ENCODE peak calls at places on chromosomes 11 and 22, in six cellular contexts. E is gastrocnemius medialis, J is K562, U is HFFc6, S is mesothelial cell of epicardium, P is heart right ventricle. H is an unnamed sample.

GRCh38 chr22:41096841-41097240 is 4.4 kb downstream of the EP300 start:
- DNase-seq in E (no peak), J (no peak), U (no peak), S (no peak), P (no peak), H (no peak)

GRCh38 chr22:35915477-35916013 is 113.1 kb downstream of the RBFOX2 start:
- DNase-seq in E (no peak), J (no peak), U (peak; percentile 57), S (no peak), P (no peak), H (no peak)

GRCh38 chr22:42418811-42419243 is 13.4 kb downstream of the NFAM1 start:
- DNase-seq in E (no peak), J (no peak), U (no peak), S (no peak), P (no peak), H (no peak)

GRCh38 chr11:6251990-6252473 is 7.6 kb upstream of the CCKBR start:
- DNase-seq in E (no peak), J (peak; percentile 22), U (no peak), S (no peak), P (no peak), H (no peak)

GRCh38 chr11:69383946-69384547 is 90.1 kb downstream of the MYEOV start:
- DNase-seq in E (no peak), J (no peak), U (no peak), S (peak; percentile 33), P (no peak), H (no peak)

GRCh38 chr11:83070878-83071640 is 638 bp downstream of the RAB30 start:
- DNase-seq in E (peak; percentile 54), J (no peak), U (no peak), S (peak; percentile 43), P (peak; percentile 66), H (no peak)

GRCh38 chr11:72773291-72773690 is 20.6 kb downstream of the STARD10 start:
- DNase-seq in E (peak; percentile 59), J (no peak), U (peak; percentile 86), S (no peak), P (peak; percentile 48), H (no peak)

GRCh38 chr22:48099671-48100070 is 1337.2 kb downstream of the TBC1D22A start:
- DNase-seq in E (no peak), J (no peak), U (no peak), S (peak; percentile 32), P (no peak), H (no peak)

GRCh38 chr11:75242722-75243600 is 2.4 kb downstream of the TPBGL start:
- DNase-seq in E (no peak), J (no peak), U (no peak), S (no peak), P (no peak), H (no peak)

GRCh38 chr11:69583068-69583467 is 57.9 kb upstream of the CCND1 start:
- DNase-seq in E (no peak), J (no peak), U (no peak), S (no peak), P (no peak), H (no peak)

GRCh38 chr22:39090426-39091064 is 6.5 kb upstream of the APOBEC3H start:
- DNase-seq in E (no peak), J (no peak), U (no peak), S (no peak), P (no peak), H (no peak)

GRCh38 chr11:19345848-19346681 is 105.3 kb upstream of the E2F8 start:
- DNase-seq in E (no peak), J (peak; percentile 19), U (no peak), S (peak; percentile 47), P (no peak), H (no peak)

GRCh38 chr11:130781906-130782305 is 134.4 kb downstream of the SNX19 start:
- DNase-seq in E (no peak), J (no peak), U (peak; percentile 79), S (no peak), P (no peak), H (no peak)

GRCh38 chr22:35539910-35540599 is 576 bp upstream of the RASD2 start:
- DNase-seq in E (peak; percentile 46), J (peak; percentile 94), U (no peak), S (peak; percentile 69), P (peak; percentile 55), H (no peak)

GRCh38 chr11:126410649-126411048 is 55.2 kb downstream of the ST3GAL4 start:
- DNase-seq in E (no peak), J (no peak), U (no peak), S (no peak), P (peak; percentile 51), H (no peak)

GRCh38 chr22:22897036-22897435 is 9.4 kb downstream of the IGLL5 start:
- DNase-seq in E (no peak), J (peak; percentile 61), U (no peak), S (no peak), P (no peak), H (no peak)

GRCh38 chr22:38751422-38752346 is 4.1 kb downstream of the SUN2 start:
- DNase-seq in E (peak; percentile 76), J (no peak), U (no peak), S (no peak), P (no peak), H (peak; percentile 41)

GRCh38 chr11:4191031-4191571 is 96.5 kb downstream of the RRM1 start:
- DNase-seq in E (no peak), J (no peak), U (no peak), S (no peak), P (peak; percentile 81), H (no peak)

GRCh38 chr11:111561306-111561705 is 20.8 kb downstream of the LAYN start:
- DNase-seq in E (no peak), J (no peak), U (no peak), S (no peak), P (no peak), H (no peak)

GRCh38 chr11:75328426-75329277 is 22.8 kb downstream of the ARRB1 start:
- DNase-seq in E (no peak), J (peak; percentile 56), U (peak; percentile 84), S (peak; percentile 58), P (peak; percentile 79), H (no peak)

GRCh38 chr11:105489431-105489830 is 120.4 kb upstream of the GRIA4 start:
- DNase-seq in E (no peak), J (no peak), U (no peak), S (no peak), P (no peak), H (no peak)

GRCh38 chr11:131684111-131685060 is 314.0 kb downstream of the NTM start:
- DNase-seq in E (no peak), J (no peak), U (no peak), S (no peak), P (no peak), H (no peak)

GRCh38 chr11:18705651-18706281 is 7.2 kb downstream of the TMEM86A start:
- DNase-seq in E (no peak), J (no peak), U (no peak), S (no peak), P (no peak), H (no peak)

GRCh38 chr11:40188848-40189247 is 1270.6 kb downstream of the LRRC4C start:
- DNase-seq in E (no peak), J (no peak), U (no peak), S (no peak), P (no peak), H (no peak)

GRCh38 chr22:29600846-29601245 is 2.6 kb upstream of the NF2 start:
- DNase-seq in E (no peak), J (no peak), U (no peak), S (no peak), P (no peak), H (no peak)

GRCh38 chr22:29605236-29605850 is 1.9 kb downstream of the NF2 start:
- DNase-seq in E (no peak), J (no peak), U (no peak), S (no peak), P (no peak), H (no peak)

GRCh38 chr22:29606320-29606719 is 2.9 kb downstream of the NF2 start:
- DNase-seq in E (no peak), J (no peak), U (no peak), S (no peak), P (no peak), H (no peak)

GRCh38 chr22:29607426-29607825 is 4.0 kb downstream of the NF2 start:
- DNase-seq in E (no peak), J (no peak), U (no peak), S (no peak), P (no peak), H (no peak)

DNA sequence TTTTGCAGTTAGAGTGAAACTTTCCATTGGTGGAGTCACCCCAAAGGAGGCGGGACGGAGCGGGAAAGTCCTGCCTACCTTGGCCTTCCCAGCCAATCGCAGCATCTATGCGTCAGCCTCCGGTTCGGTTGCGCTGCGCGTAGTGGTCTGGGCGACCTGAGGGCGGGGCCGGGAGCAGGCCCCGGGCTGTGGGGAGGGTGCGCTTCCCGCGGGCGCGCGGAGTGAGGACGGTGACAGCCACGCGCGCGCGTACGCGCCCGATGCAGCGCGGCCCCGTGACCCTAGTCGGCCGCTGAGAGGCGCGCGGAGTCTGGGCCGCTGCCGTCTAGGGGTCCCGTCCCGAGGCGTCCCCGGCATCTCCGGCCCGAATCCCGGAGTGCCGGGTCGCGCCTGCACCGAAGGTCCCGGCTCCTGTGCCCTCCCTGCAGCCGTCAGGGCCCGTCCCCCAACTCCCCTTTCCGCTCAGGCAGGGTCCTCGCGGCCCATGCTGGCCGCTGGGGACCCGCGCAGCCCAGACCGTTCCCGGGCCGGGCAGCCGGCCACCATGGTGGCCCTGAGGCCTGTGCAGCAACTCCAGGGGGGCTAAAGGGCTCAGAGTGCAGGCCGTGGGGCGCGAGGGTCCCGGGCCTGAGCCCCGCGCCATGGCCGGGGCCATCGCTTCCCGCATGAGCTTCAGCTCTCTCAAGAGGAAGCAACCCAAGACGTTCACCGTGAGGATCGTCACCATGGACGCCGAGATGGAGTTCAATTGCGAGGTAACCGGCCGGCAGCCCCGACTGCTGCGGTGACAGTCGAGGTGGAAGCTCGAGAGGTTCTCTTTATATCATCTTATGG is at the start of gene NF2:
- DNase-seq in E (peak; percentile 98), J (peak; percentile 95), U (peak; percentile 100), S (peak; percentile 96), P (peak; percentile 99), H (peak; percentile 91)
- TF ChIP-seq CTCF in E (no peak), J (no peak), U (peak; percentile 25), S (no peak), P (no peak), H (peak; percentile 4)

GRCh38 chr11:34466802-34467488 is 28.2 kb downstream of the CAT start:
- DNase-seq in E (no peak), J (no peak), U (no peak), S (no peak), P (no peak), H (no peak)
- TF ChIP-seq CTCF in E (no peak), J (no peak), U (no peak), S (no peak), P (no peak), H (no peak)

DNA sequence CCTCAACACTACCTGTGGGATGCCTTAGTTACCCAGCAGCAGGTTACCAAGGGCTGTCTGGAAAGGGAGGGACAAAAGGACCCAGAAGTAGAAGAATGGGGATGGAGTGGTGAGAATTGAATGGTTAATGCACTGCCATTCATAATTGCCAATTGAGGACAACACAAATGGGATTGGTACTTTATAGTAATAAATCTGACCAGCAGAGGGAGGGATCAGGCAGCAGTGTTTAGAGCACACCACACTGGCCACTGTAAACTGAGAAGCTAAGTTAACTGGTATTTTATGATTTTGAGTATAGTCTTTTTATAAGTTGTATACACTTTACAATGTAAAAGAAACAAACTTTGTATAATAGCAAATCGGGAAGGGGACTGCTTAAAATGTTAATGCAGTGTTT is 10.7 kb downstream of the TBRG1 start:
- DNase-seq in E (no peak), J (peak; percentile 39), U (peak; percentile 19), S (no peak), P (no peak), H (no peak)
- TF ChIP-seq CTCF in E (no peak), J (peak; percentile 26), U (peak; percentile 66), S (no peak), P (no peak), H (peak; percentile 7)

GRCh38 chr11:118634435-118635236 is 27.2 kb downstream of the PHLDB1 start:
- DNase-seq in E (peak; percentile 59), J (peak; percentile 94), U (no peak), S (peak; percentile 86), P (peak; percentile 78), H (no peak)
- TF ChIP-seq CTCF in E (peak; percentile 44), J (no peak), U (peak; percentile 18), S (no peak), P (no peak), H (no peak)